ENCODE peak calls at places on chromosomes 16 and 17, in eight cellular contexts. F is endothelial cell of umbilical vein, E is mucosa of descending colon, J is prostate gland, U is sigmoid colon, K is adrenal gland, O is stomach, W is ovary. Q is an unnamed sample. For H3K4me1 and H3K9me3, the result is how much of the 10 kb centered on the place peaks cover.

GRCh38 chr16:89246383-89246902 is 28.9 kb downstream of the ZNF778 start:
- DNase-seq in O (no peak), W (no peak), U (no peak), J (no peak), F (no peak), K (no peak), E (no peak), Q (no peak)

GRCh38 chr16:15482068-15482747 is 47.8 kb downstream of the BMERB1 start:
- DNase-seq in J (peak), K (peak), E (peak), F (peak), U (peak), O (peak), W (peak), Q (peak)

GRCh38 chr17:67050476-67051154 is 6.3 kb downstream of the CACNG1 start:
- DNase-seq in O (no peak), K (no peak), W (no peak), E (no peak), J (no peak), U (no peak), F (no peak), Q (no peak)

GRCh38 chr16:19005561-19006445 is 22.1 kb downstream of the TMC7 start:
- DNase-seq in F (peak), O (peak), K (no peak), J (no peak), E (peak), W (no peak), U (no peak), Q (peak)

GRCh38 chr17:1769826-1770477 is 8.1 kb downstream of the SERPINF1 start:
- DNase-seq in K (no peak), W (no peak), E (no peak), F (no peak), O (no peak), J (peak), U (no peak), Q (no peak)

GRCh38 chr17:61294777-61295176 is 104.9 kb upstream of the TBX2 start:
- DNase-seq in W (no peak), F (no peak), E (no peak), J (no peak), U (no peak), O (no peak), K (no peak), Q (no peak)

GRCh38 chr16:14150796-14151195 is 79.7 kb downstream of the MRTFB start:
- DNase-seq in F (no peak), W (no peak), U (no peak), J (no peak), E (no peak), K (no peak), O (no peak), Q (no peak)

GRCh38 chr17:66716236-66717026 is 118.5 kb upstream of the CACNG5 start:
- DNase-seq in U (no peak), O (no peak), J (no peak), E (peak), F (peak), W (no peak), K (no peak), Q (no peak)

GRCh38 chr17:13350466-13350865 is 251.3 kb downstream of the HS3ST3A1 start:
- DNase-seq in E (no peak), F (no peak), U (no peak), O (no peak), K (no peak), W (no peak), J (no peak), Q (no peak)
- H3K4me1 ChIP-seq in E (under half), F (under half), U (under half), O (under half), K (under half), W (under half), J (under half), Q (under half)

GRCh38 chr17:16623282-16623681 is 30.4 kb downstream of the ZNF624 start:
- DNase-seq in K (no peak), W (no peak), E (no peak), O (no peak), J (no peak), F (no peak), U (no peak), Q (no peak)

GRCh38 chr17:16617481-16618060 is 36.1 kb downstream of the ZNF624 start:
- DNase-seq in E (no peak), U (no peak), F (no peak), O (no peak), K (no peak), J (no peak), W (no peak), Q (no peak)

GRCh38 chr17:16622540-16623277 is 30.9 kb downstream of the ZNF624 start:
- DNase-seq in J (no peak), K (no peak), U (no peak), F (no peak), O (no peak), W (no peak), E (no peak), Q (no peak)
- H3K9me3 ChIP-seq in J (under half), K (half or more), U (under half), F (under half), O (half or more), W (under half), E (half or more), Q (half or more)

DNA sequence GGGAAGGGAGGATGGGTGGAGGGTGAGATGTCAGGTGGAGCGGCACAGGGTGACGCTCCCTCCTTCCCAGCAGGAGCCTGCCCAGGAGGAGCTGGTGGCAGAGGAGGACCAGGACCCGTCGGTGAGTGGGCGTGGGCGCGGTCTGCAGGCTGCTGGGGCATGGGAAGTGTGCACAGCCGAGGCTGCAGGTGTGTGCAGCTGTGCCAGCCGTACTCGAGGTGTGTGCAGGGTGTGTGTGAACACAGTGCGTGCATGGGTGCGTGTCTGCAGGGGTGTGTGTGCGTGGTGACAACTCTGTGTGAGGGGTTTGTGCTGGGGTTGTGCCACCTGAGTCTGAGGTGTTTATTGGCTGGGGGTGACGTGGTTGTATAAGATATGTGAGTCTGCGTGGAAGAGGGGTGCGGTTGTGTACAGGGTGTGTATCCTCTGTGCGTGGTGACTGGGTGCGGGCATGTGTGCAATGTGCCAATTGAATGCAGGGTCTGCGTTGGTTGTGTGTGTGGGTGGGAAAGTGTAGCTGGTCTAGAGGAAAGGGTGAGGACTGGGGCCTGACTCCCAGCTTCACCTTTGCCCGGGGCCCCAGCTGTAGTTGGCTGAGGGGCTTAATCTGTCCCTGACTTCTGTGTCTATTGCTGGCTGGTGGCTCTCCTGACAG is 670 bp downstream of the TNFSF12 start:
- DNase-seq in E (peak), U (peak), W (no peak), O (peak), F (no peak), K (no peak), J (no peak), Q (no peak)
- TF ChIP-seq CTCF in E (no peak), U (no peak), W (no peak), O (no peak), F (no peak), K (no peak), J (peak), Q (no peak)

GRCh38 chr17:18159551-18160120 is 24.0 kb upstream of the ALKBH5 start:
- DNase-seq in U (no peak), J (no peak), F (no peak), E (no peak), W (no peak), K (no peak), O (no peak), Q (no peak)
- H3K4me1 ChIP-seq in U (under half), J (under half), F (under half), E (under half), W (under half), K (under half), O (under half), Q (under half)

GRCh38 chr16:35192993-35193392 is 1733.6 kb downstream of the TP53TG3F start:
- DNase-seq in W (no peak), J (no peak), O (no peak), U (no peak), E (no peak), F (no peak), K (no peak), Q (no peak)

GRCh38 chr16:35195173-35195863 is 1735.9 kb downstream of the TP53TG3F start:
- DNase-seq in W (no peak), E (no peak), O (no peak), K (no peak), F (no peak), U (no peak), J (no peak), Q (no peak)

GRCh38 chr16:35194681-35195080 is 1735.3 kb downstream of the TP53TG3F start:
- DNase-seq in W (no peak), E (no peak), O (no peak), J (no peak), U (no peak), F (no peak), K (no peak), Q (no peak)

GRCh38 chr16:35195864-35196216 is 1736.4 kb downstream of the TP53TG3F start:
- DNase-seq in O (no peak), F (no peak), U (no peak), W (no peak), E (no peak), J (no peak), K (no peak), Q (no peak)

GRCh38 chr16:35193956-35194355 is 1734.5 kb downstream of the TP53TG3F start:
- DNase-seq in O (no peak), W (no peak), E (no peak), F (no peak), J (no peak), K (no peak), U (no peak), Q (no peak)
- H3K9me3 ChIP-seq in O (under half), W (under half), E (half or more), F (under half), J (under half), K (under half), U (under half), Q (under half)

DNA sequence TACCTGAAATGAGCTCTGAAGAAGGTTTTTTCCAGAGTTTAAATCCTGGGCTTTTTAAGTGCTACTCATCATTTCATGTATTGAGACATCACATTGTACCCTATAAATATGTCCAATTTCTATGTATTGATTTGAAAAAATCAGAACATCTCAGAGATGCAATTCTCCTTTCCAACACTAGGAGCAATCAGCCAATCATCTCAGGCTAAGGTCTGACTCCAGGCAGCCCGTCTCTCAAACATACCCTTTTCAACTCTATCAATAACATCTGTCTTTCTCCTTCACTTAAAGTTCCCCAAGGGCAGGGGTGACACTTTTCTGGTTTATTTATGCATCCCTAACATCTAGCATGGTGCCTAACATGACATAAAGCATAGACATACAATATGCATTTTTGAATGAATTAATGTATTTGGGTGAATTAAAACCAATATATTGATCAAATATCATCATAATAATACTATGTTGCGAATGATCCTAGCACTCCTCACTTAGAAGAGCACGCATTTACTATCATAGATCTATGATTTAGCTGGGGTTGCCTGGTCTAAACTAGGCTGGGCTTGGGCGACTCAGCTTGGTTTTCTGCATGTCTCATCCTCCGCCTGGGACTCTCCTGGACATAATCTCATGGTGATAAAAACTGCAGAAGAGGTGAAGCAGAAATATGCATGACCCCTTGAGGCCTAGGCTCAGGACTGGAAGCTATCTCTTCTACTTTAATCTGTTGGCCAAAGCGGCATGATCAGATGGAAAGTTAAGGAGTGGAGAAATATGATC is 5.2 kb upstream of the CDH11 start:
- DNase-seq in O (no peak), E (no peak), W (no peak), F (no peak), U (no peak), K (no peak), J (no peak), Q (no peak)
- TF ChIP-seq CTCF in O (no peak), E (no peak), W (no peak), F (peak), U (peak), K (no peak), J (no peak), Q (peak)

DNA sequence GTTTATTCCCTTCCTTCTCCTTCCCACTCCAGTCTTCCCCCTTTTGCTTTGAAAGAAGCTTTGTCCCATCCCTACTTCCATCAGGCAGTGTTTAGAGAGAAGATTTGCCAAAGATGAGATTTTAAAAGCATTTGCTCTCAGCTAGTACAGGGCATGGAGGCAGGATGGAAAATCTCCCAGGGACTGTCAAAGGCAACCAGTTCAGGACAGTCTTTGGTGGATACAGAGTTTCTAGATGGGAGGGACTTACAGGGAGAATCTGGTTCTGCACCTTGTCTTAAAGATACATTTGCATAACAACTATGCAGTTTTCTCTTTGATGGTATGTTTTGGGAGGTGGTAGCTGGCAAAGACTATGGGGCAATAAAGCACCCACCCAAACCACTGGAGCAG is 26.2 kb downstream of the CHD9 start:
- DNase-seq in E (no peak), F (no peak), U (no peak), W (no peak), O (no peak), J (no peak), K (no peak), Q (no peak)
- H3K4me1 ChIP-seq in E (under half), F (under half), U (half or more), W (under half), O (half or more), J (under half), K (under half), Q (half or more)

Q was measured in psoas muscle.